ENCODE peak calls at places on chromosomes 4 and X, in six cellular contexts. V is nephron progenitor cell, P is H9, Z is glutamatergic neuron, T is OCI-LY7, Y is prostate gland. Q is an unnamed sample.

GRCh38 chr4:52799813-52800212 is 48.6 kb upstream of the ERVMER34-1 start:
- DNase-seq in V (no peak), P (no peak), Z (no peak), T (no peak), Y (no peak), Q (no peak)

GRCh38 chrX:55056820-55057690 is 17.8 kb upstream of the PAGE2B start:
- DNase-seq in V (no peak), P (no peak), Z (no peak), T (no peak), Y (no peak), Q (no peak)

GRCh38 chrX:23503835-23504539 is 163.3 kb upstream of the PRDX4 start:
- DNase-seq in V (no peak), P (peak; percentile 78), Z (no peak), T (no peak), Y (peak; percentile 83), Q (no peak)

GRCh38 chr4:24560770-24561415 is 23.5 kb downstream of the DHX15 start:
- DNase-seq in V (no peak), P (no peak), Z (no peak), T (no peak), Y (no peak), Q (no peak)

GRCh38 chrX:138026211-138026610 is 460.3 kb downstream of the ZIC3 start:
- DNase-seq in V (no peak), P (no peak), Z (no peak), T (peak; percentile 2), Y (no peak), Q (no peak)

GRCh38 chrX:56995271-56995994 is at the start of gene SPIN3:
- DNase-seq in V (peak; percentile 85), P (peak; percentile 92), Z (peak; percentile 91), T (no peak), Y (peak; percentile 79), Q (peak; percentile 78)

GRCh38 chrX:117743469-117744251 is 372.9 kb downstream of the KLHL13 start:
- DNase-seq in V (peak; percentile 2), P (peak; percentile 34), Z (peak; percentile 10), T (peak; percentile 1), Y (peak; percentile 4), Q (peak; percentile 8)

GRCh38 chrX:38811515-38812239 is 10.4 kb downstream of the MID1IP1 start:
- DNase-seq in V (no peak), P (no peak), Z (no peak), T (no peak), Y (no peak), Q (no peak)

GRCh38 chr4:155025762-155026457 is 182.5 kb upstream of the NPY2R start:
- DNase-seq in V (peak; percentile 68), P (peak; percentile 79), Z (peak; percentile 63), T (no peak), Y (peak; percentile 10), Q (peak; percentile 71)

GRCh38 chr4:150699599-150699998 is 117.6 kb downstream of the MAB21L2 start:
- DNase-seq in V (no peak), P (no peak), Z (no peak), T (no peak), Y (no peak), Q (no peak)

GRCh38 chr4:101669832-101670188 is 120.7 kb upstream of the BANK1 start:
- DNase-seq in V (no peak), P (no peak), Z (no peak), T (no peak), Y (no peak), Q (no peak)

GRCh38 chrX:54633641-54634040 is 103.6 kb downstream of the GNL3L start:
- DNase-seq in V (no peak), P (peak; percentile 59), Z (no peak), T (no peak), Y (no peak), Q (no peak)

GRCh38 chr4:151169223-151169622 is 69.8 kb downstream of the RPS3A start:
- DNase-seq in V (no peak), P (no peak), Z (peak; percentile 22), T (no peak), Y (no peak), Q (no peak)

GRCh38 chr4:106494066-106494465 is 125.5 kb upstream of the GIMD1 start:
- DNase-seq in V (no peak), P (no peak), Z (no peak), T (no peak), Y (no peak), Q (no peak)

GRCh38 chrX:29143356-29143755 is 556.1 kb downstream of the IL1RAPL1 start:
- DNase-seq in V (no peak), P (no peak), Z (no peak), T (no peak), Y (no peak), Q (no peak)

GRCh38 chr4:98828801-98829200 is 100.1 kb downstream of the EIF4E start:
- DNase-seq in V (no peak), P (peak; percentile 34), Z (no peak), T (no peak), Y (no peak), Q (no peak)

GRCh38 chr4:172147702-172148101 is 334.5 kb downstream of the GALNTL6 start:
- DNase-seq in V (no peak), P (no peak), Z (no peak), T (no peak), Y (no peak), Q (no peak)

GRCh38 chr4:154626793-154627484 is 14.5 kb upstream of the FGG start:
- DNase-seq in V (peak; percentile 87), P (peak; percentile 88), Z (peak; percentile 79), T (peak; percentile 24), Y (peak; percentile 27), Q (peak; percentile 87)

GRCh38 chr4:82905205-82905604 is 4.7 kb downstream of the THAP9 start:
- DNase-seq in V (no peak), P (no peak), Z (no peak), T (no peak), Y (no peak), Q (no peak)

GRCh38 chr4:9927317-9928007 is 93.8 kb downstream of the SLC2A9 start:
- DNase-seq in V (no peak), P (no peak), Z (no peak), T (no peak), Y (no peak), Q (no peak)

GRCh38 chrX:12779534-12779933 is 11.7 kb upstream of the PRPS2 start:
- DNase-seq in V (no peak), P (no peak), Z (no peak), T (no peak), Y (no peak), Q (no peak)

GRCh38 chr4:120299631-120300030 is 233.0 kb upstream of the MAD2L1 start:
- DNase-seq in V (no peak), P (no peak), Z (no peak), T (no peak), Y (no peak), Q (no peak)

GRCh38 chr4:169263791-169264392 is 6.9 kb downstream of the SH3RF1 start:
- DNase-seq in V (no peak), P (no peak), Z (no peak), T (no peak), Y (no peak), Q (no peak)

GRCh38 chr4:152512483-152512882 is 23.4 kb downstream of the FBXW7 start:
- DNase-seq in V (no peak), P (no peak), Z (no peak), T (no peak), Y (no peak), Q (no peak)

GRCh38 chr4:152508386-152508785 is 27.5 kb downstream of the FBXW7 start:
- DNase-seq in V (no peak), P (no peak), Z (no peak), T (no peak), Y (no peak), Q (no peak)

GRCh38 chr4:152508818-152509217 is 27.1 kb downstream of the FBXW7 start:
- DNase-seq in V (no peak), P (no peak), Z (no peak), T (no peak), Y (no peak), Q (no peak)

GRCh38 chr4:152509595-152510209 is 26.2 kb downstream of the FBXW7 start:
- DNase-seq in V (no peak), P (no peak), Z (no peak), T (no peak), Y (no peak), Q (no peak)

DNA sequence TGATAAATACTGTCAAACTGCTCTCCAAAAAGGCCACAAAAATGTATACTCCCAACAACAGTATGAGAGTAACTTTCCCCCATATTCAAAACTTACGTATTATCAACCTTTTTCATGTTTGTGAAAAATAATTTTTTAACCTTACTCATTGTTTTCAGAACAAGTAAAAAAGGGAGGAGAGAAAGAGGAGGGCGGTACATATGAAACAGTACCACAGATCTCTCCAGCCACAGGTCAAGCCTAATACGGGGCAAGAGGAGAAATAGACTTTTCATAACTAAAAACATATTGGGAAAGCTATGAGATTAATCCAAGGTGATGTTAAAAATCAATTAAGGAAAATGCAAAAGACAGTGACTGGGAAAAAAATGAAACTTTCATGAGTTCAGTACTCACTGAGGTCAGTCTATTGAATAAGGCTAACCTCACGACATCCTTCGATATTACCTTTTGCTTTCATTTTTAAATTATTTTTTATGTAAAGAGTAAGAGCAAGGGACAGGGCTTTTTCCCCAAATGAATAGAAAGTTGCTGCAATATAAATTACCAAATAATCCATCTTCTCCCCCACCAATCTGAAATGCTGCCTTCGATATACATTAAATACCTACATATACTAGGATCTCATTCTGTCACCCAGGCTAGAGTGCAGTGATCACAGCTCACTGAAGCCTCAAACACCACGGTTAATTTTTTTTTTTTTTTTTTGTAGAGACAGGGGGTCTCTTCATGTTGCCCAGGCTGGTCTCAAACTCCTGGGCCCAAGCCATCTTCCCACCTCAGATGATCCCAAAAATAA is 25.3 kb downstream of the FBXW7 start:
- DNase-seq in V (no peak), P (no peak), Z (no peak), T (no peak), Y (no peak), Q (no peak)
- TF ChIP-seq CTCF in V (no peak), P (no peak), Z (no peak), T (no peak), Y (no peak), Q (no peak)

GRCh38 chrX:131728295-131729145 is 184.6 kb downstream of the OR13H1 start:
- DNase-seq in V (no peak), P (no peak), Z (no peak), T (no peak), Y (no peak), Q (no peak)
- TF ChIP-seq CTCF in V (no peak), P (no peak), Z (no peak), T (no peak), Y (no peak), Q (no peak)

DNA sequence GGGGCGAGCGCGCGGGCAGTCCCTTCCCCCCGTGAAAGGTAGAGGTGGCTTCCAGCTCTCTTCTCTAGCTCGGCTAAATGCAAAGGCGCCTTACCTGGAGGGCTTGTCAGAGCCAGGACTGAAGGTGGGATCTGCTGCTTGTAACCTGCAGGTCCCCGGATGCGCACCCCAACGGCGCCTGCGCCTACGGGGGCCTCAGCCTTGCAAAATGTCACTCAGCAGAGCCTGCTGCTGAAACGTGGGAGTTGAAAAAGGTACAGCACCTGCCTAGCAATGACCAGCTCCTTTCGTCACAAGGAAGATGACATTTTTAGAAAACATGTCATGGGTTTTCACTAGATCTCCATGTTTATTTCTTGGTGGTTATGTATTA is 583 bp downstream of the ABHD18 start:
- DNase-seq in V (no peak), P (peak; percentile 75), Z (peak; percentile 68), T (peak; percentile 66), Y (peak; percentile 35), Q (no peak)
- TF ChIP-seq CTCF in V (no peak), P (no peak), Z (no peak), T (no peak), Y (no peak), Q (no peak)

DNA sequence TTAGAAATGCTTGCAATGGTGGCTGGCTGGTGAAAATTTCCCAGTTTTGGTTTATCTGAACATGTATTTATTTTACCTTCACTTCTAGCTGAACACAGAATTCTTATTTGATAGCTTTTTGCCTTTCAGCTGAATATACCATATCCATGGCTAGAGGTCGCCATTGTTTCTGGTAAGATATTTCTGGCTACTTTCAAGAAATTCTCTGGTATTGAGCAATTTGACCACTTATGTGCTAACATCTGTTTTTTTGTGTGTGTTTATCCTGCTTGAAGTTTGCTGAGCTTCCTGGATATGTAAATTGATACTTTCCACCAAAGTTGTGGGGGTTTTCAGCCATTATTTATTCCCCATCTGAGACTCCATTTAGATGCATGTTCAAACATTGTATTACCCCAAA is 75.4 kb downstream of the FBXW7 start:
- DNase-seq in V (no peak), P (no peak), Z (no peak), T (peak; percentile 29), Y (no peak), Q (no peak)
- TF ChIP-seq CTCF in V (no peak), P (peak; percentile 27), Z (no peak), T (peak; percentile 74), Y (no peak), Q (no peak)

Q was measured in endothelial cell.